ENCODE peak calls at places on chromosomes 12 and 14, in four cellular contexts. F, J, G and Z are unnamed samples.

GRCh38 chr14:73785834-73786631 is 65.6 kb upstream of the PTGR2 start:
- DNase-seq in F (peak; percentile 86), J (peak; percentile 96), G (peak; percentile 88), Z (peak; percentile 79)

GRCh38 chr12:52684431-52684830 is 4.2 kb upstream of the KRT1 start:
- DNase-seq in F (no peak), J (no peak), G (no peak), Z (no peak)

GRCh38 chr12:113068312-113068935 is 11.9 kb downstream of the DTX1 start:
- DNase-seq in G (no peak), F (no peak), J (no peak), Z (no peak)

GRCh38 chr14:100841445-100842403 is 15.8 kb downstream of the MEG3 start:
- DNase-seq in J (no peak), F (no peak), G (no peak), Z (no peak)

GRCh38 chr14:23556700-23557440 is 799 bp downstream of the THTPA start:
- DNase-seq in F (peak; percentile 28), G (no peak), J (peak; percentile 30), Z (no peak)

GRCh38 chr12:55935742-55936151 is 4.8 kb downstream of the DGKA start:
- DNase-seq in G (no peak), J (no peak), F (no peak), Z (no peak)

GRCh38 chr14:103519837-103520212 is 2.8 kb downstream of the CKB start:
- DNase-seq in J (peak; percentile 53), G (no peak), F (no peak), Z (no peak)

GRCh38 chr12:29609431-29610215 is 112.1 kb upstream of the OVCH1 start:
- DNase-seq in J (no peak), G (no peak), F (no peak), Z (no peak)

GRCh38 chr14:73059326-73059725 is 992 bp downstream of the RBM25 start:
- DNase-seq in J (peak; percentile 66), F (no peak), G (no peak), Z (no peak)

GRCh38 chr12:60529723-60530122 is 933.9 kb downstream of the SLC16A7 start:
- DNase-seq in F (no peak), G (no peak), J (no peak), Z (no peak)

GRCh38 chr12:115504241-115504941 is 773.1 kb downstream of the MED13L start:
- DNase-seq in J (no peak), F (no peak), G (no peak), Z (no peak)

GRCh38 chr14:23162005-23162404 is 21.5 kb downstream of the SLC7A8 start:
- DNase-seq in F (no peak), J (no peak), G (no peak), Z (no peak)

GRCh38 chr12:109615556-109616229 is 42.1 kb downstream of the MVK start:
- DNase-seq in J (no peak), G (no peak), F (no peak), Z (no peak)

GRCh38 chr14:92880851-92881250 is 42.1 kb upstream of the CHGA start:
- DNase-seq in J (peak; percentile 52), G (no peak), F (peak; percentile 66), Z (no peak)

GRCh38 chr14:105281354-105282097 is 19.3 kb downstream of the BRF1 start:
- DNase-seq in G (peak; percentile 48), J (peak; percentile 81), F (peak; percentile 54), Z (no peak)

GRCh38 chr14:105283028-105283427 is 17.8 kb downstream of the BRF1 start:
- DNase-seq in J (no peak), F (no peak), G (no peak), Z (no peak)

GRCh38 chr14:105285174-105285573 is 15.6 kb downstream of the BRF1 start:
- DNase-seq in J (no peak), G (no peak), F (no peak), Z (no peak)

GRCh38 chr14:105282098-105282725 is 18.6 kb downstream of the BRF1 start:
- DNase-seq in J (no peak), G (no peak), F (no peak), Z (no peak)

DNA sequence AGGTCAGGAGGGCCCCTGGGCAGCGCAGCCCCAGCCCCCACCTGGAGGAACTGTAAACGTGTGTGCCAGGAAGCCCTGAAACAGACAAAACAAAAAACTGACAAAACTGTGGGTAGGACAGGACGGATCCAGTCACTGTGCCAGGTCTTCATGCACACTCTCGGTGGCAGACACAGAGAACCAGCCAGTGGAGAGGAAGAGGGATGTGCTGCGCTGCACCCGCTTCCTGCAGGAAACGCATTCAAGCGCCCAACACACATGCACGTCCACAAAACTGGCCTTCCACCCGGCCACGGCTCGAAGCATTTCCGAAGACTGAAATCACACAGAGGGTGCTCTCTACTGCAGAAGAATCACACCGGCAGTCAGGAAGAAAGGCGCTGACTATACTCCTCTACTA is 16.9 kb downstream of the BRF1 start:
- DNase-seq in F (no peak), J (no peak), G (no peak), Z (no peak)
- H3K4me3 ChIP-seq in F (no peak overlapping the region), J (no peak overlapping the region), G (no peak overlapping the region), Z (no peak overlapping the region)

GRCh38 chr12:54437697-54438096 is 18.6 kb upstream of the ITGA5 start:
- DNase-seq in F (no peak), G (no peak), J (no peak), Z (no peak)
- H3K27me3 ChIP-seq in F (peaks cover 8% of the 10 kb centered on the region), G (peaks cover 4% of the 10 kb centered on the region), J (no peaks in the 10 kb centered on the region), Z (no peaks in the 10 kb centered on the region)

GRCh38 chr14:30624132-30624423 is 2.0 kb downstream of the SCFD1 start:
- DNase-seq in F (no peak), G (no peak), J (no peak), Z (no peak)
- H3K4me3 ChIP-seq in F (peak overlapping the region; percentile 81), G (peak overlapping the region; percentile 94), J (peak overlapping the region; percentile 99), Z (no peak overlapping the region)

GRCh38 chr14:56894591-56894991 is 84.3 kb upstream of the OTX2 start:
- DNase-seq in J (no peak), G (no peak), F (no peak), Z (no peak)

GRCh38 chr14:56892959-56893358 is 82.7 kb upstream of the OTX2 start:
- DNase-seq in F (no peak), G (no peak), J (no peak), Z (no peak)

GRCh38 chr14:56896231-56896630 is 86.0 kb upstream of the OTX2 start:
- DNase-seq in J (no peak), F (no peak), G (no peak), Z (no peak)

GRCh38 chr14:56891226-56891625 is 80.9 kb upstream of the OTX2 start:
- DNase-seq in G (no peak), F (no peak), J (no peak), Z (no peak)

DNA sequence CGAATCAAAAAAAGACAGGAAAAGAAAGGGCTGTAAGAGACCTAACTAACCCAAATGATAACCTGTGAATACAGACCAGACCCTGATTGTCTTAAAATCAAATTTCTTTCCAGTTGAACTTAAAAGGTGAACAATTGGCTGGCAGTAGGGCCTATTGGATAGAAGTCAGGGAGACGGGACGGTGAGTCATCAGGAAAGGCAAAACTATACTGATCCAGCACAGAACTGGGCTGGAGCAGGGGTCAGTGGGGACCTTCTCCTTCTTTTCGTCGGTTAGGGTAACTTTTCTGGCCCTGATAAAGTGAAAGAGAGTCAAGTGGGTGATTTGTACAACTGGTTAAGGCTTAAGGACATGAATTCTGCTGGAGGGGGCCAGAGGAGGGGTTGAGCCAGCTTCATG is 84.9 kb upstream of the OTX2 start:
- DNase-seq in J (no peak), F (no peak), G (no peak), Z (no peak)
- H3K27me3 ChIP-seq in J (no peaks in the 10 kb centered on the region), F (peaks cover 88% of the 10 kb centered on the region), G (no peaks in the 10 kb centered on the region), Z (no peaks in the 10 kb centered on the region)

DNA sequence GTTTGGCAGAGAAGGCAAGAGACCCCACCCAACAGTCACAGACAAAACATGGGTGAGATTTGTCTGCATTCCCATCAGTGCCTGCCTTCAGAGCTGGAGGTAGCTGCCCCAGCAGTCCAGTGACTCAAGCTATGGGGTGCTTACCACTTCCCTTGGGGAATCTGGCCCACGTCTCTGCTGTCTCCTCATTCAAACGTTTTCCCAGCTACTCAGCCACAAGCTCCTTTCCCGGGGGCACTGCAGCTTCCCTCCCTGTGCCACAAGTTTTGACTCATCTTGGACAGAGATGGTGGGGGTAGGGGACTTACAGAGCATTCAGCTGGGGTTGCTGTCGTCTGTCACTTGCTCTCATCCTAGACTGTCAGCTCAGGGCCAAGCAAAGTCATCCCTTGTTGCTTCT is 66.6 kb downstream of the FBXL14 start:
- DNase-seq in J (peak; percentile 98), F (peak; percentile 66), G (no peak), Z (peak; percentile 89)
- H3K4me3 ChIP-seq in J (peak overlapping the region; percentile 40), F (no peak overlapping the region), G (no peak overlapping the region), Z (peak overlapping the region; percentile 10)

GRCh38 chr12:63906876-63907275 is 62.4 kb downstream of the SRGAP1 start:
- DNase-seq in F (no peak), G (no peak), J (no peak), Z (no peak)

GRCh38 chr12:63905523-63905922 is 61.0 kb downstream of the SRGAP1 start:
- DNase-seq in J (no peak), F (peak; percentile 55), G (no peak), Z (no peak)

GRCh38 chr12:63900922-63901793 is 56.7 kb downstream of the SRGAP1 start:
- DNase-seq in F (peak; percentile 93), J (no peak), G (no peak), Z (no peak)

GRCh38 chr12:63907561-63907960 is 63.1 kb downstream of the SRGAP1 start:
- DNase-seq in J (no peak), F (no peak), G (no peak), Z (no peak)

GRCh38 chr12:63904653-63905052 is 60.2 kb downstream of the SRGAP1 start:
- DNase-seq in J (no peak), G (no peak), F (peak; percentile 30), Z (no peak)
- H3K27me3 ChIP-seq in J (no peaks in the 10 kb centered on the region), G (no peaks in the 10 kb centered on the region), F (no peaks in the 10 kb centered on the region), Z (no peaks in the 10 kb centered on the region)

GRCh38 chr12:121428883-121429282 is 29.0 kb downstream of the RNF34 start:
- DNase-seq in J (no peak), F (no peak), G (no peak), Z (no peak)
- H3K4me3 ChIP-seq in J (no peak overlapping the region), F (no peak overlapping the region), G (no peak overlapping the region), Z (no peak overlapping the region)

DNA sequence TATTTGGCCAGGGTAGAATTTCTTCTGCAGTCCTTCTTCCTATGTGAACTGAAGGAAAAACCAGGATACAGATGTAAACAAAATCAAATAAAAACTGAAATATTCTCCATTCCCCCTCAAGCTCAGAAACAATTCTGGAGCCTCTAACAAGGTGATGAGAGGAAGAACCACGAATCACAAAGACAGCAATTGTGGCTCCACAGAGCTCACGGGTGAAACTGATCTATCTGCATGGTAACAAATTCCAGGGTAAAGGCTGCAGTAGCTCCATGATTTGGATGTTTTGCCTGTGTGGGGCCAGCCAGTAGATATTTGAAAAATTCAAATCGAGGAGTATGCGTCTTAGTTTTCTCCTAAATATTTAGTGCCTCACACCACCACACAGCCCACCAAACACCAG is 10.6 kb downstream of the GRIN2B start:
- DNase-seq in F (no peak), G (no peak), J (no peak), Z (no peak)
- H3K27me3 ChIP-seq in F (peaks cover 18% of the 10 kb centered on the region), G (no peaks in the 10 kb centered on the region), J (no peaks in the 10 kb centered on the region), Z (peaks cover 3% of the 10 kb centered on the region)